ENCODE peak calls at places on chromosomes 2 and 18, in four cellular contexts. One of them, this sample, is unnamed.

GRCh38 chr18:44592639-44593038 is 88.0 kb upstream of the SETBP1 start:
- DNase-seq in cardiac septum: no peak
- DNase-seq in NCI-H69: peak
- DNase-seq in stimulated activated CD4-positive, alpha-beta T cell treated with anti-CD3 and anti-CD28 coated beads, Interleukin-12 subunit alpha, Interleukin-12 subunit beta, amount 100 ng/mL, for 4 hours: no peak
- DNase-seq in this sample: no peak

GRCh38 chr2:39124770-39125075 is 3.9 kb upstream of the SOS1 start:
- DNase-seq in cardiac septum: no peak
- DNase-seq in NCI-H69: peak
- DNase-seq in stimulated activated CD4-positive, alpha-beta T cell treated with anti-CD3 and anti-CD28 coated beads, Interleukin-12 subunit alpha, Interleukin-12 subunit beta, amount 100 ng/mL, for 4 hours: peak
- DNase-seq in this sample: no peak

GRCh38 chr2:233416706-233417105 is 62.4 kb downstream of the DGKD start:
- DNase-seq in cardiac septum: no peak
- DNase-seq in NCI-H69: no peak
- DNase-seq in stimulated activated CD4-positive, alpha-beta T cell treated with anti-CD3 and anti-CD28 coated beads, Interleukin-12 subunit alpha, Interleukin-12 subunit beta, amount 100 ng/mL, for 4 hours: no peak
- DNase-seq in this sample: no peak

GRCh38 chr2:25115902-25116301 is 52.5 kb downstream of the POMC start:
- DNase-seq in cardiac septum: no peak
- DNase-seq in NCI-H69: no peak
- DNase-seq in stimulated activated CD4-positive, alpha-beta T cell treated with anti-CD3 and anti-CD28 coated beads, Interleukin-12 subunit alpha, Interleukin-12 subunit beta, amount 100 ng/mL, for 4 hours: no peak
- DNase-seq in this sample: peak

GRCh38 chr18:22822024-22822423 is 111.1 kb upstream of the RBBP8 start:
- DNase-seq in cardiac septum: no peak
- DNase-seq in NCI-H69: peak
- DNase-seq in stimulated activated CD4-positive, alpha-beta T cell treated with anti-CD3 and anti-CD28 coated beads, Interleukin-12 subunit alpha, Interleukin-12 subunit beta, amount 100 ng/mL, for 4 hours: no peak
- DNase-seq in this sample: peak

GRCh38 chr2:142914507-142915313 is 37.2 kb downstream of the KYNU start:
- DNase-seq in cardiac septum: no peak
- DNase-seq in NCI-H69: no peak
- DNase-seq in stimulated activated CD4-positive, alpha-beta T cell treated with anti-CD3 and anti-CD28 coated beads, Interleukin-12 subunit alpha, Interleukin-12 subunit beta, amount 100 ng/mL, for 4 hours: no peak
- DNase-seq in this sample: no peak

GRCh38 chr18:25704096-25704870 is 352.3 kb upstream of the ZNF521 start:
- DNase-seq in cardiac septum: no peak
- DNase-seq in NCI-H69: peak
- DNase-seq in stimulated activated CD4-positive, alpha-beta T cell treated with anti-CD3 and anti-CD28 coated beads, Interleukin-12 subunit alpha, Interleukin-12 subunit beta, amount 100 ng/mL, for 4 hours: no peak
- DNase-seq in this sample: no peak

GRCh38 chr18:39462436-39462835 is 1896.8 kb upstream of the CELF4 start:
- DNase-seq in cardiac septum: no peak
- DNase-seq in NCI-H69: no peak
- DNase-seq in stimulated activated CD4-positive, alpha-beta T cell treated with anti-CD3 and anti-CD28 coated beads, Interleukin-12 subunit alpha, Interleukin-12 subunit beta, amount 100 ng/mL, for 4 hours: no peak
- DNase-seq in this sample: no peak

GRCh38 chr2:10404324-10405143 is 43.6 kb downstream of the ODC1 start:
- DNase-seq in cardiac septum: no peak
- DNase-seq in NCI-H69: peak
- DNase-seq in stimulated activated CD4-positive, alpha-beta T cell treated with anti-CD3 and anti-CD28 coated beads, Interleukin-12 subunit alpha, Interleukin-12 subunit beta, amount 100 ng/mL, for 4 hours: no peak
- DNase-seq in this sample: peak

GRCh38 chr2:199760574-199760973 is 90.4 kb downstream of the FTCDNL1 start:
- DNase-seq in cardiac septum: no peak
- DNase-seq in NCI-H69: peak
- DNase-seq in stimulated activated CD4-positive, alpha-beta T cell treated with anti-CD3 and anti-CD28 coated beads, Interleukin-12 subunit alpha, Interleukin-12 subunit beta, amount 100 ng/mL, for 4 hours: no peak
- DNase-seq in this sample: no peak

GRCh38 chr2:106099691-106100090 is 94.4 kb downstream of the UXS1 start:
- DNase-seq in cardiac septum: no peak
- DNase-seq in NCI-H69: no peak
- DNase-seq in stimulated activated CD4-positive, alpha-beta T cell treated with anti-CD3 and anti-CD28 coated beads, Interleukin-12 subunit alpha, Interleukin-12 subunit beta, amount 100 ng/mL, for 4 hours: no peak
- DNase-seq in this sample: no peak

GRCh38 chr2:40360652-40361051 is 91.2 kb downstream of the SLC8A1 start:
- DNase-seq in cardiac septum: no peak
- DNase-seq in NCI-H69: no peak
- DNase-seq in stimulated activated CD4-positive, alpha-beta T cell treated with anti-CD3 and anti-CD28 coated beads, Interleukin-12 subunit alpha, Interleukin-12 subunit beta, amount 100 ng/mL, for 4 hours: no peak
- DNase-seq in this sample: no peak